ENCODE peak calls at places on chromosomes 13 and 19, in seven cellular contexts. B is H9; S is NCI-H2029; L is endothelial cell; C is A549; M is upper lobe of right lung; G is activated naive CD8-positive, alpha-beta T cell treated with anti-CD3 and anti-CD28 coated beads, Interleukin-2, amount 50 U/mL, for 24 hours. W is an unnamed sample.

GRCh38 chr19:38003427-38004099 is 96.6 kb downstream of the SIPA1L3 start:
- DNase-seq in C (no peak), S (peak), G (peak), B (peak), M (peak), L (peak), W (no peak)

GRCh38 chr13:71856548-71856947 is 10.5 kb downstream of the DACH1 start:
- DNase-seq in G (no peak), L (no peak), C (no peak), S (no peak), M (no peak), B (no peak), W (no peak)

GRCh38 chr13:45796421-45796960 is 55.1 kb downstream of the SIAH3 start:
- DNase-seq in M (no peak), S (no peak), B (no peak), G (no peak), C (no peak), L (no peak), W (no peak)

GRCh38 chr19:55116232-55117062 is 990 bp downstream of the PPP1R12C start:
- DNase-seq in G (peak), S (no peak), C (peak), M (no peak), L (no peak), B (no peak), W (peak)

GRCh38 chr19:39212377-39212742 is 8.3 kb upstream of the SYCN start:
- DNase-seq in M (peak), B (peak), G (peak), S (no peak), L (peak), C (peak), W (peak)

GRCh38 chr19:13859361-13859880 is 17.5 kb upstream of the NANOS3 start:
- DNase-seq in S (no peak), G (no peak), C (peak), M (no peak), L (no peak), B (no peak), W (peak)

GRCh38 chr13:21458457-21458815 is 667 bp downstream of the ZDHHC20 start:
- DNase-seq in L (peak), C (peak), G (peak), M (peak), S (peak), B (peak), W (peak)

GRCh38 chr19:3697094-3697493 is 3.2 kb downstream of the PIP5K1C start:
- DNase-seq in L (no peak), S (no peak), G (no peak), M (no peak), C (no peak), B (no peak), W (no peak)

GRCh38 chr13:97834255-97834654 is 119.2 kb upstream of the IPO5 start:
- DNase-seq in G (no peak), B (no peak), S (no peak), M (no peak), C (no peak), L (no peak), W (no peak)

GRCh38 chr13:45280751-45281634 is 60.0 kb downstream of the TPT1 start:
- DNase-seq in S (peak), L (peak), C (peak), M (peak), G (peak), B (peak), W (peak)

GRCh38 chr19:56118666-56119584 is 2.2 kb downstream of the ZNF787 start:
- DNase-seq in S (no peak), M (no peak), G (no peak), L (no peak), B (no peak), C (no peak), W (no peak)

GRCh38 chr13:107211073-107211472 is 643.1 kb upstream of the ARGLU1 start:
- DNase-seq in L (peak), B (peak), C (peak), M (peak), S (peak), G (peak), W (peak)

GRCh38 chr13:40770609-40770933 is 419 bp downstream of the MRPS31 start:
- DNase-seq in C (no peak), M (no peak), S (no peak), G (no peak), B (no peak), L (no peak), W (no peak)

GRCh38 chr13:23715762-23716235 is 145.6 kb downstream of the TNFRSF19 start:
- DNase-seq in M (peak), B (peak), S (no peak), C (peak), G (peak), L (peak), W (peak)

GRCh38 chr19:33271246-33272021 is 30.9 kb downstream of the CEBPA start:
- DNase-seq in L (no peak), M (no peak), B (no peak), G (no peak), C (no peak), S (no peak), W (no peak)

GRCh38 chr19:45097776-45098520 is 5.0 kb downstream of the PPP1R37 start:
- DNase-seq in B (no peak), G (no peak), C (peak), S (peak), L (no peak), M (peak), W (peak)

GRCh38 chr13:41645313-41645712 is 188.0 kb downstream of the RGCC start:
- DNase-seq in G (no peak), M (no peak), C (peak), B (no peak), L (no peak), S (no peak), W (no peak)

GRCh38 chr13:62598708-62599107 is 1183.1 kb upstream of the PCDH20 start:
- DNase-seq in C (no peak), S (no peak), G (no peak), M (no peak), B (no peak), L (no peak), W (no peak)

GRCh38 chr13:89746554-89746953 is 1600.9 kb upstream of the MIR17HG start:
- DNase-seq in M (no peak), C (no peak), B (no peak), L (no peak), S (no peak), G (no peak), W (no peak)

GRCh38 chr13:41767801-41768200 is 193.1 kb downstream of the VWA8 start:
- DNase-seq in C (no peak), B (no peak), S (no peak), G (no peak), L (no peak), M (no peak), W (no peak)

W was measured in erythroblast.